ENCODE peak calls at places on chromosome 6, in ten cellular contexts. E, V, J, Y, O, B, H, R, K and W are unnamed samples.

GRCh38 chr6:136134275-136134674 is 115.8 kb downstream of the MTFR2 start:
- DNase-seq in E (no peak), V (no peak), J (no peak), Y (no peak), O (no peak), B (no peak), H (no peak), R (no peak), K (no peak), W (no peak)

GRCh38 chr6:156752666-156753301 is 24.4 kb upstream of the ARID1B start:
- DNase-seq in E (peak; percentile 3), V (no peak), J (no peak), Y (no peak), O (no peak), B (peak; percentile 15), H (no peak), R (no peak), K (peak; percentile 50), W (no peak)

GRCh38 chr6:66161546-66162108 is 454.6 kb upstream of the EYS start:
- DNase-seq in E (no peak), V (no peak), J (no peak), Y (no peak), O (no peak), B (no peak), H (no peak), R (no peak), K (no peak), W (peak; percentile 1)

GRCh38 chr6:110430236-110430635 is 14.9 kb upstream of the DDO start:
- DNase-seq in E (no peak), V (no peak), J (no peak), Y (no peak), O (no peak), B (no peak), H (no peak), R (no peak), K (no peak), W (no peak)

GRCh38 chr6:56764081-56764566 is 121.4 kb upstream of the DST start:
- DNase-seq in E (peak; percentile 55), V (no peak), J (peak; percentile 14), Y (no peak), O (no peak), B (no peak), H (no peak), R (no peak), K (no peak), W (peak; percentile 54)

GRCh38 chr6:74871757-74872156 is 334.1 kb downstream of the COL12A1 start:
- DNase-seq in E (peak; percentile 93), V (no peak), J (no peak), Y (peak; percentile 31), O (no peak), B (no peak), H (no peak), R (no peak), K (no peak), W (peak; percentile 30)

GRCh38 chr6:111591370-111591900 is 14.2 kb downstream of the TRAF3IP2 start:
- DNase-seq in E (peak; percentile 98), V (no peak), J (peak; percentile 76), Y (peak; percentile 98), O (no peak), B (no peak), H (no peak), R (no peak), K (peak; percentile 89), W (peak; percentile 100)

GRCh38 chr6:10099648-10100047 is 315.2 kb downstream of the TFAP2A start:
- DNase-seq in E (no peak), V (no peak), J (no peak), Y (no peak), O (no peak), B (no peak), H (no peak), R (no peak), K (no peak), W (no peak)

GRCh38 chr6:170149681-170150589 is 140.9 kb downstream of the DLL1 start:
- DNase-seq in E (no peak), V (no peak), J (no peak), Y (no peak), O (no peak), B (no peak), H (no peak), R (no peak), K (peak; percentile 27), W (no peak)

GRCh38 chr6:111699123-111699522 is 93.4 kb upstream of the TRAF3IP2 start:
- DNase-seq in E (no peak), V (no peak), J (no peak), Y (no peak), O (no peak), B (no peak), H (no peak), R (no peak), K (no peak), W (no peak)

GRCh38 chr6:43532201-43532600 is 15.3 kb downstream of the POLR1C start:
- DNase-seq in E (peak; percentile 12), V (no peak), J (no peak), Y (no peak), O (no peak), B (no peak), H (no peak), R (no peak), K (no peak), W (peak; percentile 51)

GRCh38 chr6:8329592-8329991 is 105.8 kb downstream of the SLC35B3 start:
- DNase-seq in E (no peak), V (no peak), J (no peak), Y (no peak), O (no peak), B (no peak), H (no peak), R (no peak), K (no peak), W (no peak)

GRCh38 chr6:21898107-21898796 is 304.7 kb downstream of the SOX4 start:
- DNase-seq in E (peak; percentile 43), V (no peak), J (no peak), Y (no peak), O (no peak), B (no peak), H (no peak), R (no peak), K (no peak), W (no peak)

GRCh38 chr6:158649289-158650143 is at the start of gene SYTL3:
- DNase-seq in E (peak; percentile 40), V (no peak), J (no peak), Y (no peak), O (peak; percentile 88), B (no peak), H (peak; percentile 62), R (peak; percentile 82), K (no peak), W (peak; percentile 87)

GRCh38 chr6:11384531-11385309 is 152.3 kb upstream of the NEDD9 start:
- DNase-seq in E (peak; percentile 74), V (no peak), J (no peak), Y (no peak), O (no peak), B (no peak), H (no peak), R (no peak), K (no peak), W (peak; percentile 44)

GRCh38 chr6:111663692-111664564 is 58.2 kb upstream of the TRAF3IP2 start:
- DNase-seq in E (peak; percentile 89), V (no peak), J (no peak), Y (no peak), O (no peak), B (peak; percentile 82), H (no peak), R (no peak), K (peak; percentile 90), W (peak; percentile 81)

GRCh38 chr6:166375013-166375412 is 7.7 kb downstream of the MPC1 start:
- DNase-seq in E (no peak), V (no peak), J (no peak), Y (no peak), O (no peak), B (no peak), H (no peak), R (no peak), K (no peak), W (no peak)

GRCh38 chr6:168280020-168280898 is 39.3 kb downstream of the DACT2 start:
- DNase-seq in E (no peak), V (no peak), J (no peak), Y (no peak), O (no peak), B (no peak), H (no peak), R (no peak), K (no peak), W (no peak)

GRCh38 chr6:170420264-170420663 is 113.7 kb downstream of the FAM120B start:
- DNase-seq in E (no peak), V (no peak), J (no peak), Y (no peak), O (no peak), B (no peak), H (no peak), R (no peak), K (no peak), W (no peak)

GRCh38 chr6:22322103-22322882 is 25.5 kb upstream of the PRL start:
- DNase-seq in E (no peak), V (no peak), J (no peak), Y (no peak), O (no peak), B (peak; percentile 26), H (no peak), R (no peak), K (no peak), W (no peak)

GRCh38 chr6:137827977-137828815 is 38.9 kb upstream of the TNFAIP3 start:
- DNase-seq in E (no peak), V (no peak), J (no peak), Y (no peak), O (peak; percentile 45), B (no peak), H (no peak), R (peak; percentile 32), K (no peak), W (no peak)

GRCh38 chr6:66993272-66993671 is 1286.2 kb upstream of the EYS start:
- DNase-seq in E (no peak), V (no peak), J (no peak), Y (no peak), O (no peak), B (no peak), H (no peak), R (no peak), K (no peak), W (no peak)

GRCh38 chr6:155100087-155100486 is 105.0 kb downstream of the TIAM2 start:
- DNase-seq in E (peak; percentile 27), V (no peak), J (no peak), Y (no peak), O (no peak), B (no peak), H (no peak), R (no peak), K (peak; percentile 75), W (no peak)